ENCODE peak calls at places on chromosomes 5 and 9, in six cellular contexts. Z is lung, V is fibroblast of lung, E is tibial artery, T is IMR-90, K is lower lobe of right lung. Q is an unnamed sample.

GRCh38 chr9:37635808-37636207 is 14.9 kb upstream of the FRMPD1 start:
- DNase-seq in Z (no peak), V (no peak), E (no peak), T (no peak), K (no peak), Q (no peak)

GRCh38 chr5:100852988-100853449 is 50.1 kb downstream of the ST8SIA4 start:
- DNase-seq in Z (no peak), V (no peak), E (no peak), T (no peak), K (no peak), Q (no peak)

GRCh38 chr9:69036319-69036718 is 767 bp downstream of the FXN start:
- DNase-seq in Z (no peak), V (no peak), E (no peak), T (peak; percentile 13), K (no peak), Q (no peak)

GRCh38 chr9:83047839-83048775 is 14.8 kb downstream of the RASEF start:
- DNase-seq in Z (peak; percentile 67), V (peak; percentile 47), E (no peak), T (peak; percentile 59), K (peak; percentile 46), Q (no peak)

GRCh38 chr5:172715931-172716682 is 54.9 kb downstream of the DUSP1 start:
- DNase-seq in Z (no peak), V (no peak), E (no peak), T (no peak), K (no peak), Q (no peak)

GRCh38 chr9:129290606-129291005 is 112.5 kb upstream of the IER5L start:
- DNase-seq in Z (peak; percentile 49), V (no peak), E (no peak), T (no peak), K (peak; percentile 54), Q (no peak)

GRCh38 chr5:32711693-32712462 is 757 bp downstream of the NPR3 start:
- DNase-seq in Z (no peak), V (peak; percentile 47), E (peak; percentile 40), T (peak; percentile 49), K (peak; percentile 54), Q (no peak)

GRCh38 chr9:76571288-76572204 is 112.6 kb downstream of the GCNT1 start:
- DNase-seq in Z (no peak), V (peak; percentile 37), E (no peak), T (no peak), K (peak; percentile 45), Q (no peak)

GRCh38 chr9:69822091-69822750 is 1.6 kb downstream of the CFAP95 start:
- DNase-seq in Z (no peak), V (peak; percentile 57), E (no peak), T (peak; percentile 81), K (no peak), Q (no peak)

GRCh38 chr5:77957-78804 is 13.8 kb upstream of the PLEKHG4B start:
- DNase-seq in Z (no peak), V (peak; percentile 20), E (no peak), T (peak; percentile 24), K (no peak), Q (no peak)

GRCh38 chr5:8329773-8330172 is 460.8 kb downstream of the MTRR start:
- DNase-seq in Z (no peak), V (no peak), E (no peak), T (peak; percentile 48), K (no peak), Q (no peak)

GRCh38 chr5:52989781-52990530 is 804 bp downstream of the ITGA2 start:
- DNase-seq in Z (peak; percentile 43), V (peak; percentile 70), E (peak; percentile 40), T (peak; percentile 60), K (peak; percentile 50), Q (no peak)

GRCh38 chr9:109331353-109331752 is 10.5 kb upstream of the EPB41L4B start:
- DNase-seq in Z (peak; percentile 91), V (peak; percentile 84), E (no peak), T (no peak), K (peak; percentile 91), Q (no peak)

GRCh38 chr5:66958126-66958983 is 238.2 kb downstream of the CD180 start:
- DNase-seq in Z (no peak), V (peak; percentile 79), E (no peak), T (peak; percentile 80), K (no peak), Q (no peak)

GRCh38 chr5:130110333-130110732 is 206.1 kb downstream of the CHSY3 start:
- DNase-seq in Z (no peak), V (no peak), E (no peak), T (no peak), K (no peak), Q (no peak)

GRCh38 chr5:64505769-64506566 is at the start of gene RGS7BP:
- DNase-seq in Z (no peak), V (peak; percentile 37), E (no peak), T (peak; percentile 7), K (peak; percentile 46), Q (no peak)

GRCh38 chr5:43288269-43288831 is 24.9 kb downstream of the HMGCS1 start:
- DNase-seq in Z (no peak), V (no peak), E (no peak), T (no peak), K (no peak), Q (no peak)

GRCh38 chr5:111680737-111681413 is 76.1 kb downstream of the NREP start:
- DNase-seq in Z (peak; percentile 69), V (peak; percentile 98), E (peak; percentile 68), T (peak; percentile 97), K (no peak), Q (peak; percentile 32)

GRCh38 chr5:144267961-144268513 is 97.4 kb downstream of the KCTD16 start:
- DNase-seq in Z (no peak), V (no peak), E (no peak), T (no peak), K (no peak), Q (no peak)

GRCh38 chr9:76691761-76692313 is 72.4 kb upstream of the PCA3 start:
- DNase-seq in Z (no peak), V (peak; percentile 28), E (no peak), T (no peak), K (no peak), Q (no peak)

GRCh38 chr5:133309981-133310630 is 258.3 kb downstream of the HSPA4 start:
- DNase-seq in Z (no peak), V (peak; percentile 11), E (no peak), T (peak; percentile 16), K (no peak), Q (no peak)

GRCh38 chr5:133304707-133305216 is 252.9 kb downstream of the HSPA4 start:
- DNase-seq in Z (no peak), V (no peak), E (no peak), T (no peak), K (no peak), Q (no peak)

GRCh38 chr5:133307275-133307674 is 255.5 kb downstream of the HSPA4 start:
- DNase-seq in Z (no peak), V (no peak), E (no peak), T (no peak), K (no peak), Q (no peak)

GRCh38 chr5:133311171-133311570 is 259.4 kb downstream of the HSPA4 start:
- DNase-seq in Z (no peak), V (no peak), E (no peak), T (no peak), K (no peak), Q (no peak)

GRCh38 chr5:133309166-133309791 is 257.5 kb downstream of the HSPA4 start:
- DNase-seq in Z (no peak), V (no peak), E (no peak), T (no peak), K (no peak), Q (no peak)
- H3K4me3 ChIP-seq in Z (no peak overlapping the region), V (no peak overlapping the region), E (no peak overlapping the region), T (no peak overlapping the region), K (no peak overlapping the region), Q (no peak overlapping the region)

GRCh38 chr9:14342746-14343145 is 28.8 kb upstream of the NFIB start:
- DNase-seq in Z (no peak), V (no peak), E (no peak), T (no peak), K (no peak), Q (no peak)
- H3K4me1 ChIP-seq in Z (peaks cover 2% of the 10 kb centered on the region), V (no peaks in the 10 kb centered on the region), E (no peaks in the 10 kb centered on the region), T (no peaks in the 10 kb centered on the region), K (peaks cover 15% of the 10 kb centered on the region), Q (peaks cover 21% of the 10 kb centered on the region)

GRCh38 chr5:55037046-55037771 is 13.2 kb downstream of the GZMK start:
- DNase-seq in Z (no peak), V (peak; percentile 5), E (no peak), T (no peak), K (no peak), Q (no peak)
- TF ChIP-seq CTCF in Z (no peak), V (no peak), E (no peak), T (peak; percentile 24), K (no peak), Q (no peak)

GRCh38 chr5:109743770-109744212 is 54.1 kb downstream of the MAN2A1 start:
- DNase-seq in Z (no peak), V (peak; percentile 58), E (no peak), T (peak; percentile 95), K (no peak), Q (no peak)
- H3K4me3 ChIP-seq in Z (no peak overlapping the region), V (no peak overlapping the region), E (no peak overlapping the region), T (no peak overlapping the region), K (no peak overlapping the region), Q (no peak overlapping the region)

GRCh38 chr9:123682746-123683145 is 247.2 kb downstream of the DENND1A start:
- DNase-seq in Z (no peak), V (no peak), E (no peak), T (no peak), K (no peak), Q (no peak)

GRCh38 chr9:123680382-123680781 is 249.5 kb downstream of the DENND1A start:
- DNase-seq in Z (no peak), V (no peak), E (no peak), T (no peak), K (no peak), Q (no peak)

GRCh38 chr9:123678038-123678877 is 251.7 kb downstream of the DENND1A start:
- DNase-seq in Z (no peak), V (no peak), E (no peak), T (peak; percentile 1), K (no peak), Q (no peak)

GRCh38 chr9:123678878-123679329 is 251.0 kb downstream of the DENND1A start:
- DNase-seq in Z (no peak), V (peak; percentile 54), E (no peak), T (peak; percentile 63), K (no peak), Q (no peak)

GRCh38 chr9:123679330-123679987 is 250.5 kb downstream of the DENND1A start:
- DNase-seq in Z (no peak), V (peak; percentile 63), E (no peak), T (peak; percentile 27), K (no peak), Q (no peak)
- H3K4me1 ChIP-seq in Z (no peaks in the 10 kb centered on the region), V (peaks cover 8% of the 10 kb centered on the region), E (no peaks in the 10 kb centered on the region), T (peaks cover 13% of the 10 kb centered on the region), K (peaks cover 16% of the 10 kb centered on the region), Q (peaks cover 15% of the 10 kb centered on the region)

DNA sequence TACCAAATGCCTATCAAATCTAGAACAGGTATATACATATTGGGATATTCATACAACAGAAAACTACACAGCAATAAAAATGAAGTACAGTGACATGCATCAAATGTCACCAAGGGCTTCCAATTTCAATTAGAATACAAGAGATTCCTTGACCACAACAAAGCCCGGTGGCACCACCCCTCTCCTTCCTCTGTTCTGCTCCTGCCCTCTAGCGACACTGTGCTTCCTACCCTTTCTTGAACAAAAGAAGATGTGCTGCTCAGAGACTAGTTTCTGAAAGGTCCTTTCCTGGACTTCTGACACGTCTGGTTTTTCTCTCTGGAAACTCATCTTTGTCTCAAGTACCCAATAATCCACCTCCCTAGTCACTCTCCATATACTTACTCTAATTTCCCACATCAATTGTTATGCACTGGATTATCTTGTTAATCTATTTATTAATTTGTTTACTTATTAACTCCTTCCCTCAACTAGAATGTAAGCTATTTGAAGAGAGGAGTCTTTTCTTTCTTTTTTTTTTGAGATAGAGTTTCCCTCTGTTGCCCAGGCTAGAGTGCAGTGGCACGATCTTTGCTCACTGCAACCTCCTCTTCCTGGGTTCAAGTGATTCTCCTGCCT is 70.4 kb upstream of the CTSV start:
- DNase-seq in Z (no peak), V (peak; percentile 31), E (no peak), T (peak; percentile 6), K (no peak), Q (no peak)
- TF ChIP-seq CTCF in Z (peak; percentile 5), V (peak; percentile 46), E (no peak), T (peak; percentile 31), K (peak; percentile 49), Q (no peak)